ENCODE peak calls at places on chromosomes 16 and 17, in five cellular contexts. D is gastrocnemius medialis, X is IMR-90, H is heart left ventricle, S is right lobe of liver. I is an unnamed sample.

GRCh38 chr17:57970706-57971105 is 15.5 kb upstream of the CUEDC1 start:
- ATAC-seq in D (no peak), X (peak; percentile 16), H (no peak), S (no peak), I (no peak)

GRCh38 chr17:66662496-66662895 is 172.4 kb upstream of the CACNG5 start:
- ATAC-seq in D (no peak), X (no peak), H (no peak), S (no peak), I (no peak)

GRCh38 chr16:1941162-1941923 is 1.7 kb downstream of the MSRB1 start:
- ATAC-seq in D (peak; percentile 27), X (no peak), H (no peak), S (peak; percentile 42), I (no peak)

GRCh38 chr17:8674344-8675305 is 44.1 kb upstream of the MYH10 start:
- ATAC-seq in D (no peak), X (peak; percentile 84), H (peak; percentile 87), S (no peak), I (peak; percentile 77)

GRCh38 chr16:23435500-23435899 is 17.5 kb downstream of the COG7 start:
- ATAC-seq in D (no peak), X (peak; percentile 94), H (peak; percentile 78), S (peak; percentile 83), I (peak; percentile 74)

GRCh38 chr16:2091722-2092620 is 43.7 kb downstream of the PKD1 start:
- ATAC-seq in D (no peak), X (no peak), H (no peak), S (no peak), I (no peak)

GRCh38 chr16:8903004-8903403 is 20.9 kb downstream of the LITAFD start:
- ATAC-seq in D (no peak), X (no peak), H (no peak), S (no peak), I (no peak)

GRCh38 chr17:79902146-79902791 is 63.0 kb upstream of the CBX4 start:
- ATAC-seq in D (no peak), X (no peak), H (no peak), S (no peak), I (no peak)

GRCh38 chr17:73494955-73495349 is 149.3 kb downstream of the SDK2 start:
- ATAC-seq in D (no peak), X (no peak), H (no peak), S (no peak), I (no peak)

GRCh38 chr16:85982563-85982939 is 83.6 kb downstream of the IRF8 start:
- ATAC-seq in D (no peak), X (no peak), H (peak; percentile 22), S (peak; percentile 31), I (peak; percentile 23)

GRCh38 chr17:75110307-75110937 is 653 bp downstream of the ARMC7 start:
- ATAC-seq in D (no peak), X (no peak), H (no peak), S (peak; percentile 18), I (no peak)

GRCh38 chr16:69179255-69180010 is 7.5 kb upstream of the SNTB2 start:
- ATAC-seq in D (peak; percentile 93), X (peak; percentile 50), H (peak; percentile 87), S (peak; percentile 85), I (peak; percentile 91)

GRCh38 chr17:78947235-78948153 is 22.3 kb upstream of the TIMP2 start:
- ATAC-seq in D (no peak), X (no peak), H (no peak), S (peak; percentile 77), I (no peak)

GRCh38 chr17:80389011-80389995 is 25.7 kb upstream of the ENDOV start:
- ATAC-seq in D (no peak), X (no peak), H (no peak), S (no peak), I (no peak)

GRCh38 chr17:8532021-8532420 is 96.3 kb downstream of the NDEL1 start:
- ATAC-seq in D (no peak), X (peak; percentile 67), H (peak; percentile 71), S (peak; percentile 95), I (no peak)

GRCh38 chr17:75262112-75262606 is 480 bp downstream of the MRPS7 start:
- ATAC-seq in D (peak; percentile 25), X (peak; percentile 19), H (peak; percentile 3), S (peak; percentile 8), I (peak; percentile 37)

GRCh38 chr17:7133424-7133823 is 18.8 kb upstream of the ASGR2 start:
- ATAC-seq in D (no peak), X (no peak), H (peak; percentile 39), S (peak; percentile 35), I (no peak)

GRCh38 chr16:30137897-30138296 is 14.9 kb upstream of the MAPK3 start:
- ATAC-seq in D (no peak), X (no peak), H (no peak), S (no peak), I (no peak)

GRCh38 chr16:27195941-27196595 is 7.3 kb upstream of the KDM8 start:
- ATAC-seq in D (no peak), X (no peak), H (no peak), S (no peak), I (no peak)

GRCh38 chr17:3904486-3904885 is 11.6 kb upstream of the CAMKK1 start:
- ATAC-seq in D (no peak), X (no peak), H (peak; percentile 31), S (no peak), I (no peak)

DNA sequence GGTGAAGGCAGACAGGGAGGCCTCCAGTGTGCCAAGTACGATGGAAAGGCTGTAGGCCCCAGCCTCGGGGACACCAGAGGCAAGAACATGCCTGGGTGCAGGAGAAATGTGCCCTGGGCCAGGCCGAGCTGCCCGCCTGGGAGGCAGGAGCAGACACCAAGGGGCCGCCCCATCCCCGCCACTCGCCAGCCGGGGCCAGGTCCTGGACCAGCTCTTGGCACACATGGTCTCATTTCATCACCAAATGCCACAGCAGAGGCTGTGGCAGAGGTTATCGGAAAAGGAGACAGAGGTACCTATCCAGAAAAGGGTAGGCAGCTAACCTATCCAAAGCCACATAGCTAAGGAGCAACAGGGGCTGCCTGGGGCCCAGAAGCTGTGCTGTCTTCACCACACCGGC is 31.3 kb downstream of the PEMT start:
- ATAC-seq in D (peak; percentile 18), X (no peak), H (no peak), S (peak; percentile 64), I (no peak)
- H3K9me3 ChIP-seq in D (no peaks in the 10 kb centered on the region), X (no peaks in the 10 kb centered on the region), H (no peaks in the 10 kb centered on the region), S (no peaks in the 10 kb centered on the region), I (no peaks in the 10 kb centered on the region)

DNA sequence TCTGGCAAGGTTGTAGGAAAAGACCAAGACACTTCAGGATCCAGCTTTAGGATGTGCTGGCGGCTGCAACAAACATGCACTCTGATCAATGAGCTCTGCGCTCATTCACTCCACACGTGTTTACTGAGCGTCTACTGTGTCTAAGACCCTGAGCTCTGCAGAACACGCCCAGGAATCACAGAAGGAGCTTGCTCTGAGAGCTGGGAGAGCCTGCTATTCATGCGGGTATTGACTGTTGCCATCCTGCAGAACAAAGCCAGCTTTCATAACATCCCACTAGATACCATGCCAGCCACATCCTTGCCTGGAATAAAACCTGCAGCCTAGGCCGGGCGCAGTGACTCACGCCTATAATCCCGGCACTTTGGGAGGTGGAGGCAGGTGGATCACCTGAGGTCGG is 44.1 kb downstream of the NXN start:
- ATAC-seq in D (no peak), X (no peak), H (no peak), S (no peak), I (no peak)
- H3K4me1 ChIP-seq in D (peaks cover 18% of the 10 kb centered on the region), X (peaks cover 16% of the 10 kb centered on the region), H (peaks cover 7% of the 10 kb centered on the region), S (no peaks in the 10 kb centered on the region), I (peaks cover 54% of the 10 kb centered on the region)

DNA sequence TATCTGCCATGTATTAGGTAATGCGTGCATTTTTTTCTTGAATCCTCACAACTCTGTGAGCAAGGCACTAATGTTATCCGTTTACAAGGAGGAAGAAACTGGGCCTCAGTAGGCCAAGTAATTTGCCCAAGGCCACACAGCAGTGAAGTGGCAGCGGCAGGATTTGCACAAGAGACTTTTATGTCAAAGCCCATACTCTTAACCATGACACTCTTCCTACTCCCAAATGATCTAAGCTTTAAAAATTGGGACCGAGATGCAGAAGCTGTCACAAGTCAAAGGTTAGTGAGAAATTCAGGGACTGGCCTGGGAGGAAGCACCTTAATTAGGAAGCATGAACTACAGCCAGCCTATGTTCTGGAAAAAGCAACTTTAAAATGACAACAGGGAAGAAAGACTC is 10.7 kb downstream of the MAP3K14 start:
- ATAC-seq in D (no peak), X (no peak), H (no peak), S (no peak), I (no peak)
- TF ChIP-seq POLR2A in D (no peak), X (no peak), H (no peak), S (no peak), I (no peak)

DNA sequence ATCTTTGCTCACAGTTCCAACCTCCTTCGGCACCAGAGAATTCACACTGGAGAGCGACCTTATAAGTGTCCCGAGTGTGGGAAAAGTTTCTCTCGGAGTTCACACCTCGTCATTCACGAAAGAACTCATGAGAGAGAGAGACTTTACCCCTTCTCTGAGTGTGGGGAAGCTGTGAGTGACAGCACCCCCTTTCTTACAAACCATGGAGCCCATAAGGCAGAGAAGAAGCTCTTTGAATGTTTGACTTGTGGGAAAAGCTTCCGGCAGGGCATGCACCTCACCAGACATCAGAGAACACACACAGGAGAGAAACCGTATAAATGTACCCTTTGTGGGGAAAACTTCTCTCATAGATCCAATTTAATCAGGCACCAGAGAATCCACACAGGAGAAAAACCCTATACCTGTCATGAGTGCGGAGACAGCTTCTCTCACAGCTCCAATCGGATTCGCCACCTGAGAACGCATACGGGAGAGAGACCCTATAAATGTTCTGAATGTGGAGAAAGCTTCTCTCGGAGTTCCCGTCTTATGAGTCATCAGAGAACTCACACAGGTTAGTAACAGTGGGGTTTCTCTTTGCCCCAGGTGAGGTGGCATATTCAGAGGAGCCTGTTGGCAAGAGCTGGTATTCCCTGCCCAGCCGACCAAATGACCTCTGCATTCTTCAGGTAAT is 6.8 kb downstream of the ZNF263 start:
- ATAC-seq in D (no peak), X (no peak), H (no peak), S (no peak), I (no peak)
- H3K9me3 ChIP-seq in D (peaks cover 49% of the 10 kb centered on the region), X (peaks cover 63% of the 10 kb centered on the region), H (peaks cover 100% of the 10 kb centered on the region), S (peaks cover 20% of the 10 kb centered on the region), I (no peaks in the 10 kb centered on the region)

GRCh38 chr16:719815-720506 is 985 bp upstream of the ANTKMT start:
- ATAC-seq in D (no peak), X (no peak), H (peak; percentile 11), S (no peak), I (no peak)

GRCh38 chr16:722835-723633 is 2.1 kb downstream of the ANTKMT start:
- ATAC-seq in D (no peak), X (no peak), H (no peak), S (no peak), I (no peak)

GRCh38 chr16:720507-720989 is 398 bp upstream of the ANTKMT start:
- ATAC-seq in D (peak; percentile 31), X (peak; percentile 53), H (peak; percentile 74), S (peak; percentile 4), I (peak; percentile 11)

GRCh38 chr16:721765-722481 is 977 bp downstream of the ANTKMT start:
- ATAC-seq in D (no peak), X (no peak), H (no peak), S (no peak), I (no peak)

GRCh38 chr16:720990-721764 is at the start of gene ANTKMT:
- ATAC-seq in D (peak; percentile 90), X (peak; percentile 88), H (peak; percentile 70), S (peak; percentile 88), I (peak; percentile 88)
- H3K4me1 ChIP-seq in D (peaks cover 30% of the 10 kb centered on the region), X (peaks cover 13% of the 10 kb centered on the region), H (peaks cover 31% of the 10 kb centered on the region), S (peaks cover 3% of the 10 kb centered on the region), I (peaks cover 55% of the 10 kb centered on the region)